ENCODE peak calls at places on chromosomes 3 and 15, in four cellular contexts. C is ureter; N is small intestine; E is stimulated activated CD4-positive, alpha-beta T cell treated with anti-CD3 and anti-CD28 coated beads, Interleukin-4, amount 100 ng/mL, for 1 hour. U is an unnamed sample.

GRCh38 chr3:4247391-4247790 is 55.8 kb upstream of the SETMAR start:
- DNase-seq in E (no peak), N (no peak), C (no peak), U (no peak)

GRCh38 chr15:50774450-50774849 is 8.9 kb upstream of the SPPL2A start:
- DNase-seq in E (no peak), C (no peak), N (peak), U (peak)

GRCh38 chr3:129829640-129830039 is 63.9 kb downstream of the TMCC1 start:
- DNase-seq in E (no peak), C (peak), N (peak), U (peak)

GRCh38 chr3:44880284-44880683 is 5.9 kb downstream of the TGM4 start:
- DNase-seq in C (no peak), E (no peak), N (no peak), U (no peak)

GRCh38 chr15:53716909-53717878 is 42.3 kb downstream of the WDR72 start:
- DNase-seq in C (no peak), N (peak), E (no peak), U (peak)

GRCh38 chr3:47916201-47916600 is 100.0 kb downstream of the MAP4 start:
- DNase-seq in C (no peak), E (no peak), N (no peak), U (no peak)

GRCh38 chr3:110849060-110849459 is 222.6 kb upstream of the NECTIN3 start:
- DNase-seq in C (no peak), E (no peak), N (no peak), U (no peak)

GRCh38 chr15:73800662-73801345 is 47.7 kb upstream of the INSYN1 start:
- DNase-seq in E (no peak), N (no peak), C (peak), U (peak)

GRCh38 chr3:179432021-179432420 is 19.2 kb downstream of the GNB4 start:
- DNase-seq in C (no peak), E (no peak), N (no peak), U (no peak)

GRCh38 chr3:128207953-128208352 is 54.7 kb downstream of the EEFSEC start:
- DNase-seq in N (no peak), C (no peak), E (no peak), U (no peak)

GRCh38 chr15:97840501-97840900 is 120.0 kb upstream of the ARRDC4 start:
- DNase-seq in C (no peak), N (no peak), E (no peak), U (no peak)

GRCh38 chr3:28726840-28727239 is 378.2 kb upstream of the AZI2 start:
- DNase-seq in C (no peak), E (no peak), N (no peak), U (peak)

GRCh38 chr15:85583404-85584390 is 203.3 kb downstream of the AKAP13 start:
- DNase-seq in C (no peak), N (peak), E (peak), U (no peak)

GRCh38 chr15:44035781-44036699 is 159.0 kb downstream of the FRMD5 start:
- DNase-seq in N (no peak), E (no peak), C (no peak), U (no peak)